ENCODE peak calls at places on chromosomes 2 and 18, in five cellular contexts. K is H9, O is mesenchymal stem cell, G is H1, V is trophoblast cell. S is an unnamed sample.

GRCh38 chr2:6906165-6906751 is 11.0 kb upstream of the RNF144A start:
- DNase-seq in K (no peak), O (no peak), G (no peak), V (no peak), S (no peak)

GRCh38 chr2:55176094-55176415 is 56.0 kb downstream of the CLHC1 start:
- DNase-seq in K (no peak), O (no peak), G (no peak), V (no peak), S (no peak)

GRCh38 chr2:176991421-176991820 is 221.2 kb upstream of the HNRNPA3 start:
- DNase-seq in K (no peak), O (no peak), G (no peak), V (no peak), S (no peak)

GRCh38 chr2:219285894-219286425 is 6.8 kb downstream of the DNAJB2 start:
- DNase-seq in K (peak), O (no peak), G (no peak), V (no peak), S (no peak)

GRCh38 chr18:47254341-47254939 is 3.0 kb upstream of the SKOR2 start:
- DNase-seq in K (peak), O (peak), G (peak), V (peak), S (peak)

GRCh38 chr18:60663060-60663989 is 290.8 kb upstream of the MC4R start:
- DNase-seq in K (no peak), O (no peak), G (no peak), V (no peak), S (no peak)

GRCh38 chr2:112183327-112184025 is 45.3 kb downstream of the FBLN7 start:
- DNase-seq in K (no peak), O (no peak), G (no peak), V (no peak), S (no peak)

GRCh38 chr2:200765139-200765951 is 46.4 kb upstream of the BZW1 start:
- DNase-seq in K (no peak), O (peak), G (no peak), V (no peak), S (no peak)

GRCh38 chr2:160308476-160308875 is 108.4 kb upstream of the ITGB6 start:
- DNase-seq in K (no peak), O (no peak), G (no peak), V (no peak), S (no peak)

GRCh38 chr2:98280376-98281102 is 65.7 kb upstream of the CNGA3 start:
- DNase-seq in K (no peak), O (peak), G (no peak), V (no peak), S (no peak)

GRCh38 chr2:45790157-45790723 is 138.8 kb downstream of the PRKCE start:
- DNase-seq in K (no peak), O (no peak), G (no peak), V (no peak), S (no peak)

GRCh38 chr18:72991379-72991778 is 123.6 kb upstream of the NETO1 start:
- DNase-seq in K (no peak), O (no peak), G (no peak), V (no peak), S (no peak)

GRCh38 chr2:172807011-172807410 is 71.4 kb downstream of the RAPGEF4 start:
- DNase-seq in K (no peak), O (no peak), G (no peak), V (no peak), S (no peak)

GRCh38 chr18:45386256-45386655 is 229.0 kb upstream of the SLC14A2 start:
- DNase-seq in K (peak), O (peak), G (peak), V (peak), S (peak)

GRCh38 chr2:30372836-30373235 is 74.2 kb upstream of the LCLAT1 start:
- DNase-seq in K (no peak), O (no peak), G (no peak), V (no peak), S (no peak)

GRCh38 chr2:164328310-164328709 is 293.0 kb downstream of the GRB14 start:
- DNase-seq in K (no peak), O (no peak), G (no peak), V (no peak), S (no peak)

GRCh38 chr2:164323978-164324377 is 297.3 kb downstream of the GRB14 start:
- DNase-seq in K (no peak), O (no peak), G (no peak), V (no peak), S (no peak)
- H2BK12ac ChIP-seq in K (no peak), O (no peak), G (no peak), V (no peak), S (no peak)

GRCh38 chr18:48644029-48644428 is 105.2 kb downstream of the CTIF start:
- DNase-seq in K (no peak), O (no peak), G (no peak), V (no peak), S (no peak)

GRCh38 chr18:48640566-48641270 is 101.9 kb downstream of the CTIF start:
- DNase-seq in K (no peak), O (no peak), G (no peak), V (no peak), S (no peak)

GRCh38 chr18:48642503-48642902 is 103.7 kb downstream of the CTIF start:
- DNase-seq in K (no peak), O (no peak), G (no peak), V (no peak), S (no peak)

GRCh38 chr18:48643262-48643661 is 104.4 kb downstream of the CTIF start:
- DNase-seq in K (no peak), O (peak), G (no peak), V (no peak), S (no peak)

DNA sequence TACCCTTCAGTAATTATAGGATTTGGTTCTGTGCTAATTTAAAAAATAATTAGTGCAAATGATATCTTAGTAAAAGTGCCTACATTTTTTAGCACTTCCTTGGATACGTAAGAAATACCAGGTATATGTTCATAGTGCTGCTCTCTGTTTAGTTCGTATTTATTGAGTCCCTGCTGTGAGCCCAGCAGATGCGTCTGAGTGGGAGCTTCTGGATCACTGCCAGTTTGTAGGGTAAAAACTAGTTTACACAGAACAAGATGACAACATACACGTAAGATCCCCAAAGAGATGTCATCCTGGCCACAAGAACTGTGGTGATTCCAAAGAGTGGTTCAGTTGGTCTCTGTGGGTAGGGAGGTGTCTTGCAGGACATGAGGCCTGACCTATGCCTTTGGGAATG is 103.2 kb downstream of the CTIF start:
- DNase-seq in K (no peak), O (no peak), G (no peak), V (no peak), S (no peak)
- H3K23ac ChIP-seq in K (no peak), O (no peak), G (no peak), V (no peak), S (no peak)

GRCh38 chr2:177998006-177998405 is 74.6 kb downstream of the PDE11A start:
- DNase-seq in K (no peak), O (peak), G (no peak), V (no peak), S (no peak)
- H3K4me2 ChIP-seq in K (no peak), O (no peak), G (no peak), V (no peak), S (no peak)

GRCh38 chr2:109222825-109223471 is 93.9 kb downstream of the SH3RF3 start:
- DNase-seq in K (peak), O (no peak), G (no peak), V (no peak), S (no peak)
- H2BK12ac ChIP-seq in K (no peak), O (no peak), G (no peak), V (no peak), S (no peak)

GRCh38 chr2:230184727-230185578 is 34.8 kb downstream of the SP110 start:
- DNase-seq in K (no peak), O (no peak), G (no peak), V (no peak), S (no peak)
- H3K23ac ChIP-seq in K (no peak), O (no peak), G (no peak), V (no peak), S (no peak)

GRCh38 chr2:12498286-12498685 is 218.4 kb upstream of the TRIB2 start:
- DNase-seq in K (no peak), O (no peak), G (no peak), V (no peak), S (no peak)
- H3K4me2 ChIP-seq in K (no peak), O (no peak), G (no peak), V (no peak), S (no peak)

GRCh38 chr18:13539843-13540535 is 186.4 kb downstream of the FAM210A start:
- DNase-seq in K (no peak), O (no peak), G (no peak), V (no peak), S (no peak)
- H2BK12ac ChIP-seq in K (no peak), O (no peak), G (no peak), V (no peak), S (no peak)

S was measured in neuronal stem cell.